ENCODE peak calls at places on chromosomes 4 and X, in nine cellular contexts. R is tibial nerve, I is HCT116, W is upper lobe of right lung, U is uterus, B is cardiac muscle cell, G is OCI-LY7, O is K562, J is PC-9. M is an unnamed sample. For H3K4me1, the result is how much of the 10 kb centered on the place peaks cover.

GRCh38 chrX:68826113-68826980 is 2.5 kb upstream of the EFNB1 start:
- DNase-seq in R (no peak), I (no peak), W (no peak), U (no peak), B (no peak), G (no peak), O (no peak), J (no peak), M (peak)

GRCh38 chr4:181559637-181560036 is 683.6 kb upstream of the TENM3 start:
- DNase-seq in R (no peak), I (no peak), W (no peak), U (no peak), B (no peak), G (no peak), O (no peak), J (no peak), M (no peak)

GRCh38 chrX:31894152-31894551 is 822.3 kb upstream of the FTHL17 start:
- DNase-seq in R (no peak), I (no peak), W (no peak), U (no peak), B (no peak), G (no peak), O (no peak), J (no peak), M (no peak)

GRCh38 chr4:101914761-101915160 is 124.2 kb downstream of the BANK1 start:
- DNase-seq in R (no peak), I (no peak), W (no peak), U (no peak), B (no peak), G (no peak), O (no peak), J (no peak), M (no peak)

GRCh38 chrX:45710081-45710801 is 509.6 kb upstream of the DIPK2B start:
- DNase-seq in R (no peak), I (peak), W (no peak), U (no peak), B (no peak), G (no peak), O (no peak), J (peak), M (no peak)

GRCh38 chr4:121736735-121737351 is 28.1 kb downstream of the SMIM43 start:
- DNase-seq in R (peak), I (peak), W (no peak), U (no peak), B (peak), G (peak), O (peak), J (peak), M (no peak)

GRCh38 chrX:151082077-151082948 is 94.1 kb upstream of the GPR50 start:
- DNase-seq in R (peak), I (peak), W (peak), U (peak), B (peak), G (peak), O (peak), J (peak), M (no peak)

GRCh38 chr4:57119054-57119651 is 9.0 kb upstream of the IGFBP7 start:
- DNase-seq in R (peak), I (no peak), W (peak), U (peak), B (no peak), G (no peak), O (no peak), J (no peak), M (no peak)

GRCh38 chrX:48636776-48637175 is 39.5 kb downstream of the WDR13 start:
- DNase-seq in R (no peak), I (no peak), W (no peak), U (no peak), B (no peak), G (no peak), O (no peak), J (no peak), M (no peak)

GRCh38 chr4:186724861-186725419 is 1.3 kb upstream of the FAT1 start:
- DNase-seq in R (peak), I (no peak), W (no peak), U (no peak), B (peak), G (no peak), O (no peak), J (peak), M (peak)

GRCh38 chr4:123587983-123588494 is 191.4 kb downstream of the SPRY1 start:
- DNase-seq in R (no peak), I (peak), W (no peak), U (peak), B (no peak), G (no peak), O (no peak), J (peak), M (no peak)

GRCh38 chr4:54139332-54139731 is 39.4 kb downstream of the GSX2 start:
- DNase-seq in R (no peak), I (no peak), W (no peak), U (no peak), B (peak), G (no peak), O (no peak), J (no peak), M (no peak)

GRCh38 chr4:43014266-43014665 is 121.8 kb downstream of the GRXCR1 start:
- DNase-seq in R (no peak), I (no peak), W (no peak), U (no peak), B (no peak), G (no peak), O (no peak), J (no peak), M (no peak)

GRCh38 chr4:22522206-22522605 is 6.3 kb upstream of the ADGRA3 start:
- DNase-seq in R (no peak), I (no peak), W (no peak), U (no peak), B (no peak), G (no peak), O (no peak), J (no peak), M (no peak)

GRCh38 chr4:81137446-81137845 is 77.6 kb downstream of the PRKG2 start:
- DNase-seq in R (no peak), I (no peak), W (no peak), U (no peak), B (no peak), G (no peak), O (no peak), J (no peak), M (no peak)

GRCh38 chr4:42710761-42711160 is 53.9 kb upstream of the ATP8A1 start:
- DNase-seq in R (no peak), I (no peak), W (no peak), U (no peak), B (no peak), G (no peak), O (no peak), J (no peak), M (no peak)

GRCh38 chr4:114734581-114734980 is 136.0 kb downstream of the UGT8 start:
- DNase-seq in R (no peak), I (no peak), W (no peak), U (no peak), B (peak), G (no peak), O (no peak), J (no peak), M (no peak)

GRCh38 chr4:88937081-88937480 is 119.9 kb downstream of the FAM13A start:
- DNase-seq in R (no peak), I (no peak), W (no peak), U (no peak), B (no peak), G (no peak), O (no peak), J (peak), M (no peak)

GRCh38 chrX:13092455-13092941 is 48.1 kb upstream of the FAM9C start:
- DNase-seq in R (no peak), I (no peak), W (peak), U (no peak), B (no peak), G (no peak), O (no peak), J (peak), M (no peak)

GRCh38 chr4:159290321-159291030 is 187.6 kb downstream of the RAPGEF2 start:
- DNase-seq in R (no peak), I (no peak), W (no peak), U (no peak), B (no peak), G (no peak), O (no peak), J (no peak), M (no peak)

GRCh38 chr4:112973897-112974296 is 75.6 kb upstream of the ANK2 start:
- DNase-seq in R (no peak), I (no peak), W (no peak), U (no peak), B (no peak), G (no peak), O (no peak), J (no peak), M (no peak)

GRCh38 chrX:107726809-107727534 is 48.6 kb downstream of the TSC22D3 start:
- DNase-seq in R (no peak), I (no peak), W (no peak), U (no peak), B (no peak), G (no peak), O (no peak), J (no peak), M (no peak)

GRCh38 chrX:107730298-107730655 is 45.3 kb downstream of the TSC22D3 start:
- DNase-seq in R (no peak), I (no peak), W (no peak), U (no peak), B (no peak), G (no peak), O (no peak), J (no peak), M (no peak)

GRCh38 chrX:107729558-107730297 is 45.9 kb downstream of the TSC22D3 start:
- DNase-seq in R (no peak), I (no peak), W (no peak), U (peak), B (peak), G (no peak), O (no peak), J (peak), M (no peak)

GRCh38 chrX:107725761-107726555 is 49.6 kb downstream of the TSC22D3 start:
- DNase-seq in R (no peak), I (no peak), W (no peak), U (no peak), B (no peak), G (no peak), O (no peak), J (peak), M (no peak)

DNA sequence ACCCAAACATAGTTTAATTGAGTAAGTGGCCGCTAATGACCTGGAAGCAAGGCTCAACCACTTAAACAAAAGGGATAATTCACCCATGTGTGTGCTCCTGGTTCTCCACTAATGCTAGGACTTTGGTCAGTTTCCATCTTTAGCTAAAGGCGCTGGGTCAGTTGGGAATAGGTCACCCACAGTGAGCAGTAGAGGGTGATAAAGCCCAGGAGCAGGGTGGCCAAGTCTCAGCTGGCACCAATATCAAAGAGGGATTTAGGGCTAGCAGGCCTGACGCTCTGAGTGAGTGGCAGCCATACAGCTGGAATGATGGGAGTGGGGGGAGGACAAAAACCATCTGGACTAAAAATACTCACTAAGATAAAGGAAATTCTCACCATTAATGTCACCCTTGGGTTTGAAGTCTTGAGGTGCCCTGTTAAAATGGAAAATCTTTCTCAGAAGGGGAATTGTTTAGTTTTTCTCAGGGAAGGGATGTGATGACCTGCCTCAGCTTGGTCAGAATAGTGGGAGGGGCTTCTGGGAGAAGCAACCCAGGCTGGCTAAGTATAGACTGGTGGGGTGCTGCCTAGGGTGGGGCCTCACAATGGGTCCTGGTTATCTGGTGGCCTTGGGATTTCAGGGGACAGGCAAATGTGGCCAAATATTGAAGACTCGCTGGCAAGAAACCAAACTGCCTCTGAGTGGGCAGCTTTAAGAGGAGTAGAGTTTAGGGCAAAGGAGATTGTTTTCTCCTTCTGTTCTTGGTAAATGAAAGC is 47.1 kb downstream of the TSC22D3 start:
- DNase-seq in R (no peak), I (no peak), W (no peak), U (no peak), B (no peak), G (no peak), O (no peak), J (no peak), M (no peak)
- H3K4me1 ChIP-seq in R (under half), I (under half), W (under half), U (under half), B (half or more), G (under half), O (under half), J (half or more), M (half or more)

GRCh38 chrX:40088299-40088625 is 9.5 kb downstream of the BCOR start:
- DNase-seq in R (no peak), I (no peak), W (no peak), U (no peak), B (no peak), G (no peak), O (no peak), J (no peak), M (no peak)
- H3K4me1 ChIP-seq in R (under half), I (half or more), W (under half), U (under half), B (half or more), G (half or more), O (half or more), J (under half), M (half or more)

GRCh38 chrX:134737061-134737460 is 78.8 kb upstream of the PLAC1 start:
- DNase-seq in R (peak), I (no peak), W (no peak), U (peak), B (no peak), G (no peak), O (no peak), J (no peak), M (no peak)
- H3K4me1 ChIP-seq in R (under half), I (under half), W (under half), U (under half), B (under half), G (under half), O (under half), J (under half), M (under half)

GRCh38 chr4:19135886-19136633 is 1114.5 kb upstream of the LCORL start:
- DNase-seq in R (no peak), I (no peak), W (no peak), U (no peak), B (no peak), G (peak), O (no peak), J (no peak), M (no peak)

GRCh38 chr4:19130836-19131235 is 1109.3 kb upstream of the LCORL start:
- DNase-seq in R (no peak), I (no peak), W (no peak), U (no peak), B (no peak), G (no peak), O (no peak), J (no peak), M (no peak)

GRCh38 chr4:19128176-19128575 is 1106.6 kb upstream of the LCORL start:
- DNase-seq in R (no peak), I (no peak), W (no peak), U (no peak), B (no peak), G (no peak), O (no peak), J (no peak), M (no peak)

GRCh38 chr4:19134685-19135084 is 1113.1 kb upstream of the LCORL start:
- DNase-seq in R (no peak), I (no peak), W (no peak), U (no peak), B (peak), G (no peak), O (no peak), J (no peak), M (no peak)

DNA sequence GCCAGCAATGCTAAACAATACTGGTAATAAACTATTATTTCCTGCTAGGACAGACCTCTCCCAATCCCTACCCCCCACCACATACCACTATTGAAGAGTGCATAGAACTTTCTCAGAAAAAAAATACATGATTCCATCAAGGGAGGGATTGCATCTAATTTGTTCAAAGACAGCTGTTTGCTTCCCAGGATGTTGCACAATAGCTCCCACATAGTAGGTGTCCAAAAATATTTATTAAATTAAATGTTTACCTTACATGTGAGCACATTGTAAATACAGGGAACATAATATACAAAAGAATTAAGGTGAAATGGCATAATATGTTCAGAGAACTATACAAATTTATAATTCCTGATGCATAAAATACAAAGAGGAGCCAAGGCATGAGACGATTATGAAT is 1111.8 kb upstream of the LCORL start:
- DNase-seq in R (no peak), I (no peak), W (no peak), U (no peak), B (no peak), G (no peak), O (no peak), J (no peak), M (no peak)
- H3K4me1 ChIP-seq in R (under half), I (under half), W (under half), U (under half), B (under half), G (under half), O (under half), J (under half), M (under half)

GRCh38 chr4:128570380-128570779 is 239.1 kb upstream of the JADE1 start:
- DNase-seq in R (peak), I (no peak), W (no peak), U (peak), B (no peak), G (no peak), O (no peak), J (no peak), M (no peak)

GRCh38 chr4:128571747-128572146 is 237.8 kb upstream of the JADE1 start:
- DNase-seq in R (peak), I (peak), W (no peak), U (peak), B (no peak), G (no peak), O (no peak), J (peak), M (no peak)

GRCh38 chr4:128574706-128575105 is 234.8 kb upstream of the JADE1 start:
- DNase-seq in R (peak), I (peak), W (peak), U (peak), B (peak), G (peak), O (peak), J (no peak), M (no peak)

GRCh38 chr4:128572778-128573241 is 236.7 kb upstream of the JADE1 start:
- DNase-seq in R (no peak), I (no peak), W (no peak), U (no peak), B (no peak), G (no peak), O (no peak), J (peak), M (no peak)

DNA sequence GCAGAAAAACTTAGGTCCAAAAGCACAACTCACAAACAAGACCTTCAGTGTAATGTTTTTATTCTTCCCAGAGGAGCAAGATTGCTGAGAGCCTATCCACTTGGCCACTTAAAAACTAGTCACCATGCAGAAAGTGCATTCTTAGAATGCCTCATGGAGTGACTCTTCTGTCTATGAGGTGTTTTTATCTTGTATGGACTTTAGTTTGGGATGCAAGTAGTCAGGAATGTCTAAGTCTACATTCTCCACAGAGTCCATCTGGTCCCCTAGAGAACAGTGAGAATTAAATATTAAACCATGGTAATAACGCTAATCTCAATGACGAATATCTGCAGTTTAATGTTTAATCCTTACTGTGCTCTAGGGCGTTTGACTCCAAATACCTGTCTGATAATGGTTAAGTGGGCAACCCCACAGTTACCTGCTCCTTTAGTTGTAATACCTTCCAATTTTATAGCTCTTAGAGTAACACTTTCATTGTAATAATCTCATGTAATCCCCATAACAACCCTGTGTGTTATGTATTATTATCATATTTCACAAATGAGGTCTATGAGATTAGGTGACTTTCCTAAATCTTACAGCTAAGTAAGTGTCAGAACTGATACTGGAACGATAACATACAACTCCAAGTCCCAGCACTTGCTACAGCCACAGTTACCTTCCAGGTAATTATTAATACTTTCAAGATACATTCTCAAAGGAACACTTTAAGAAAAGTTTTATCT is 235.6 kb upstream of the JADE1 start:
- DNase-seq in R (no peak), I (no peak), W (no peak), U (no peak), B (peak), G (no peak), O (no peak), J (no peak), M (no peak)
- H3K4me1 ChIP-seq in R (under half), I (under half), W (under half), U (under half), B (under half), G (under half), O (under half), J (under half), M (under half)

GRCh38 chr4:151908734-151909497 is 148.1 kb upstream of the GATB start:
- DNase-seq in R (no peak), I (no peak), W (no peak), U (no peak), B (no peak), G (no peak), O (no peak), J (no peak), M (peak)
- H3K4me1 ChIP-seq in R (under half), I (under half), W (under half), U (under half), B (under half), G (under half), O (under half), J (under half), M (under half)

GRCh38 chr4:69831270-69831627 is 28.7 kb downstream of the SULT1E1 start:
- DNase-seq in R (no peak), I (no peak), W (no peak), U (no peak), B (no peak), G (no peak), O (no peak), J (no peak), M (no peak)

GRCh38 chr4:69830529-69831269 is 29.2 kb downstream of the SULT1E1 start:
- DNase-seq in R (no peak), I (no peak), W (no peak), U (no peak), B (no peak), G (no peak), O (no peak), J (no peak), M (no peak)

GRCh38 chr4:69831646-69832325 is 28.2 kb downstream of the SULT1E1 start:
- DNase-seq in R (no peak), I (no peak), W (no peak), U (no peak), B (no peak), G (no peak), O (no peak), J (no peak), M (no peak)

GRCh38 chr4:69829678-69830077 is 30.3 kb downstream of the SULT1E1 start:
- DNase-seq in R (no peak), I (no peak), W (no peak), U (no peak), B (no peak), G (no peak), O (no peak), J (no peak), M (no peak)

GRCh38 chr4:69828828-69829227 is 31.1 kb downstream of the SULT1E1 start:
- DNase-seq in R (no peak), I (no peak), W (no peak), U (no peak), B (no peak), G (no peak), O (no peak), J (no peak), M (no peak)
- H3K4me1 ChIP-seq in R (under half), I (under half), W (under half), U (under half), B (under half), G (under half), O (under half), J (under half), M (under half)

DNA sequence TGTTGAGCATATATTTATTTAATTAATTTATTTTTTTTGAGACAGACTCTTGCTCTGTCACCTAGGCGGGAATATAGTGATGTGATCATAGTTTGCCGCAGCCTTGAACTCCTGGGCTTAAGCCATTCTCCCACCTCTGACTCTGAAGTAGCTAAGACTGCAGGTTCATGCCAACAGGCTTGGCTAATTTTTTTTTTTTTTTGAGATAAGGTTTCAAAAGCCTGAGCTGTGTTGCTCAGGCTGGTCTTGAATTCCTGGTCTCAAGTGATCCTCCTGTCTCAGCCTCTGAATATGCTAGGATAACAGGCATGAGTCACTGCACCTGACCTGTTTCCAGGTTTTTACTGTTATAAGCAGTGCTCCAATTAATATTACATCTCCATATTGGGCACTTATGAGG is 4.8 kb downstream of the ADD1 start:
- DNase-seq in R (no peak), I (no peak), W (no peak), U (no peak), B (no peak), G (no peak), O (no peak), J (no peak), M (no peak)
- H3K4me1 ChIP-seq in R (half or more), I (under half), W (half or more), U (under half), B (under half), G (under half), O (under half), J (under half), M (half or more)